ENCODE peak calls at places on chromosomes 4 and X, in five cellular contexts. B, R, D, L and H are unnamed samples.

GRCh38 chr4:138175337-138175794 is 66.8 kb downstream of the SLC7A11 start:
- DNase-seq in D (peak; percentile 61), L (no peak), B (no peak), R (no peak), H (peak; percentile 38)

GRCh38 chrX:10756365-10756915 is 136.1 kb upstream of the MID1 start:
- DNase-seq in L (no peak), R (peak; percentile 83), B (peak; percentile 67), D (peak; percentile 92), H (peak; percentile 82)

GRCh38 chr4:105466580-105466979 is 7.3 kb downstream of the PPA2 start:
- DNase-seq in B (no peak), L (no peak), R (no peak), D (no peak), H (no peak)

GRCh38 chrX:130772313-130773140 is 130.5 kb downstream of the ENOX2 start:
- DNase-seq in D (peak; percentile 73), R (peak; percentile 60), L (no peak), B (peak; percentile 58), H (peak; percentile 70)

GRCh38 chrX:25275159-25275558 is 259.4 kb upstream of the ARX start:
- DNase-seq in D (no peak), R (no peak), B (no peak), L (no peak), H (no peak)

GRCh38 chr4:186137193-186137792 is 32.8 kb downstream of the FAM149A start:
- DNase-seq in B (peak; percentile 57), D (peak; percentile 27), L (no peak), R (no peak), H (peak; percentile 39)

GRCh38 chrX:104018126-104018525 is 4.6 kb upstream of the H2BW1 start:
- DNase-seq in L (no peak), B (no peak), D (peak; percentile 8), R (no peak), H (no peak)

GRCh38 chrX:23634181-23634580 is 33.1 kb upstream of the PRDX4 start:
- DNase-seq in B (no peak), R (peak; percentile 10), D (no peak), L (no peak), H (peak; percentile 6)

GRCh38 chr4:136650541-136651277 is 881.6 kb downstream of the PCDH18 start:
- DNase-seq in B (no peak), R (peak; percentile 31), L (no peak), D (peak; percentile 62), H (peak; percentile 19)

GRCh38 chrX:2974946-2975345 is 31.4 kb upstream of the ARSH start:
- DNase-seq in R (no peak), L (no peak), B (no peak), D (no peak), H (no peak)

GRCh38 chrX:56797966-56798711 is 69.1 kb downstream of the NBDY start:
- DNase-seq in L (peak; percentile 8), B (peak; percentile 87), R (no peak), D (no peak), H (no peak)

GRCh38 chr4:184815046-184815877 is 10.5 kb downstream of the ACSL1 start:
- DNase-seq in R (peak; percentile 42), B (peak; percentile 92), L (no peak), D (peak; percentile 74), H (peak; percentile 34)

GRCh38 chrX:55715847-55716246 is 1.7 kb upstream of the RRAGB start:
- DNase-seq in L (no peak), D (no peak), R (peak; percentile 19), B (no peak), H (no peak)

GRCh38 chr4:7649741-7650531 is 215.2 kb upstream of the PSAPL1 start:
- DNase-seq in R (no peak), B (peak; percentile 29), D (peak; percentile 95), L (no peak), H (peak; percentile 97)

GRCh38 chr4:126124817-126125216 is 810.1 kb downstream of the FAT4 start:
- DNase-seq in B (no peak), D (no peak), L (no peak), R (no peak), H (no peak)

GRCh38 chrX:68490644-68491043 is 8.2 kb upstream of the YIPF6 start:
- DNase-seq in B (peak; percentile 65), D (peak; percentile 14), R (peak; percentile 34), L (no peak), H (peak; percentile 45)

GRCh38 chr4:83170952-83171399 is 56.4 kb upstream of the PLAC8 start:
- DNase-seq in L (no peak), D (no peak), B (no peak), R (no peak), H (no peak)
- H3K9ac ChIP-seq in L (no peak overlapping the region), D (no peak overlapping the region), B (no peak overlapping the region), R (no peak overlapping the region), H (no peak overlapping the region)

DNA sequence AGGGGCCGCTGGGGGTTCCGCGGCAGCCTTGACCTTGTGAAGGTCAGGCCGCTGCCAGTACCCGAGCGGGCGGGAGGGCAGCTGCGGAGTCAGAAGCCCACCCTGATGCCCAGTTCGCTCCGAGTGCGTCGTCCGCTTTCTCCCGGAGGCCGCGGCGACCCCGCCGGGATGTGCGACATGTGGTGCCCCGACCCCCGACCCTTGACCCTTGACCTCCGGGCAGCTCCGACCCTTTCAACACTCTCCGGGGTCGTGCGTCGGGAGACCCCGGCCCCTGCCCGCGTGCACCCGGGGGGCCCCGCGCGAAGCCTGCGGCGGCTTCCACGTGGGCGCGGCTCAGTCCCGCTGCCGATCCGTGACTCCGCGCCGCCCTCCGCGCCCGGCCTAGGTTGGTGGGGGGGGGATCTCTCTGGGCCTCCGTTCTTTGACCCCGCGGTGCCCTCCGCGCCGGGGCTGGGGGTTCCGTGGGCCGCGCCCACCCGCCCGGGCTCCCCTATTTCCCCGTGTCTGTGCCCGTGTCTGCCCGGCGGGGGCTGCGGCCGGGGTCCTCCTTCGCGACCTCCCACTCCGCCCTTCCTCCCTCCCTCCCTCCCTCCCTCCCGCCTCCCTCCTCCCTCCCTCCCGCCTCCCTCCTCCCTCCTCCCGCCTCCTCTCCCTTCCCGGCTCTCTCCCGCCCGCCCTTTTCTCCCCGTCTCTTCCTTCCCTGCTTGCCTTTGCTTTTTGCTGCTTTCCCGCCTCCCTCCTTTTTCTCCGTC is 640 bp upstream of the SLC25A6 start:
- DNase-seq in L (no peak), D (peak; percentile 52), B (peak; percentile 71), R (peak; percentile 82), H (peak; percentile 78)
- H3K4ac ChIP-seq in L (peak overlapping the region; percentile 100), D (peak overlapping the region; percentile 91), B (peak overlapping the region; percentile 97), R (peak overlapping the region; percentile 94), H (peak overlapping the region; percentile 100)

GRCh38 chr4:41122775-41123174 is 91.6 kb downstream of the APBB2 start:
- DNase-seq in R (peak; percentile 75), L (no peak), D (no peak), B (no peak), H (no peak)

GRCh38 chr4:41119867-41120295 is 94.5 kb downstream of the APBB2 start:
- DNase-seq in L (no peak), B (no peak), D (no peak), R (no peak), H (no peak)

GRCh38 chr4:41121906-41122305 is 92.4 kb downstream of the APBB2 start:
- DNase-seq in L (no peak), R (no peak), B (no peak), D (no peak), H (no peak)

GRCh38 chr4:41122309-41122708 is 92.0 kb downstream of the APBB2 start:
- DNase-seq in B (no peak), L (no peak), D (no peak), R (no peak), H (no peak)

DNA sequence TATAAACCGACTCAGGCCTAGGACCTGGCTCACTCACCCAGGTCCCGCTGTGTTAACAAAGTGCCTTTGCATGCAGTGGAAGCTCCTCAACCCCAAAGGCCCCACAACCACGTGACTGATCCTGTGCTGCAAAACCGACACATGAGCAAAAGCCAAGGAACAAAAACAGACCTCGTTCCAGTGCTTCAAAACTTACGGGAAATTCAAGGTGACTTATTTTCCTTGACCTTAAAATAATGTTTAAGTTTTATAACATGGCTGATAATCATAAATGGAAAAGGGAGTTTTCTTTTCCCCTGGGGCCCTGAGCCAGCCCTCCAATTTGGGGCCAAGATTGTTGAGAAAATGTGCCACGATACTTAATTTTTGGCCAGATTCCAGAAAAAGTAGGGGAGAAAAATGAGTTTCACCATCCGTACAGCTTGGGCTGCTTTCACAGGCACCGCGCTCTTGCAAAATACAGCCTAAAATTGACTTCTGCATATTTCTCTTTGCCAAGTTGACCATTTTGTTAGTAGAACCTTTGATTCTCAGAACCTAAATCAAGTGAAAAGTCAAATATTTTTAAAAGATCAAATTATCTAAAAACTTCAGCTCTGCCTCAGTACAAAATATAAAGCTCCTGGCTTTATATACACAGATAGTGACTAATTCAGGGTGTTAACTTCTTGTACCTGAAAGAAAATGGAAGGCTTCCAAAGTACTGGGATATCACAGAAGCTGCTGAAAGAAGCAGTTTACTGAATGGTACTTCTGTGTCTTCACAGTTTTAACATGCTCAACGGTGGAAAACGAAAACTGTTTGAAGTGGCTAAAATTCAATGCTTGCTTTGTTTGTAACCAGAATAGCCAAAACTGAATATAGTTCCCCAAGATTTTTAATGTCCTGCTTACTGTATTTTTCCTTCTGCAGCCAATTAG is 93.8 kb downstream of the APBB2 start:
- DNase-seq in L (no peak), B (no peak), R (no peak), D (peak; percentile 59), H (no peak)
- H3K9ac ChIP-seq in L (no peak overlapping the region), B (no peak overlapping the region), R (no peak overlapping the region), D (no peak overlapping the region), H (peak overlapping the region; percentile 68)

DNA sequence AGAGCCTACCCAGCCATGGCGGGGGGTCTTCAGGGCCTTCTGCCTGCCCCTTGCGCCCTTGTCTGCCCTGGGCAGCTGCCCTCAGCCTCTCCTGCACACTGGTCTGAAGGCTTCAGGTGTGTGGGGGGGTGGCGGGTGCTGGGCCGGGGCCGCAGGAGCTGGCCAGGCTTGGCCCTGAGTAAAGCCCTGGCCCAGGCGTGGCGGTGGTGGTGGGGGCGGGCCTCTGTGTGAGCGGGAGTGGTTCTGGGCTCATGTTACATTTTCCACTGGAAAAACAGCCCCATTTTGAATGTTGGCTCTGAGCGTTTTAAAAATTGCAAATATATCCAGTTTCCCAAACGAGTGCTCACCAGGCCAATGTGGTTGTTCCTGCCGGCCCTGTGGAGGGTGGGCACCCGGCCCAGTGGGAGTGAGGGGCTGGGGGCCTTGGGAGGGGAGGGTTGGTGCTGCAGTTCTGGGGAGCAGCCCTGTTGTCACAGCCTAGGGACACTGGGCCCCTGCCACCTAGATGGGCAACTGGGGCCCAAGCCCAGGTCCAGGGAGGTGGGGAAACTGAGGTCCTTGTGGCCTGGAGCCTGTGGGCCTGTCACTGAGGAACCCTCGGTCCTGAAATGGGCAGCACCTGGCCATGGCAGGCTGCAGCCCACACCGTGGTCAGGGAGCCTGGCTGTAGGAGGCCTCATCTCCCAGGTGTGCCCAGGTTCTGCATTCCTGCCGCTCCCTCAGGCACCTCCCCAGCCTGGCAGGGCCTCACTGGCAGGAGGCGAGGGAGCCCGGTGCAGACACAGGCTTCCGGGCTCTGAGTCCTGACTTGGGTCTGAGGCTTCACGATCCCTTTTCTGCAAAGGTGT is 28.3 kb downstream of the FGFRL1 start:
- DNase-seq in L (no peak), R (peak; percentile 39), B (peak; percentile 37), D (peak; percentile 32), H (peak; percentile 56)
- H3K4ac ChIP-seq in L (peak overlapping the region; percentile 78), R (no peak overlapping the region), B (no peak overlapping the region), D (peak overlapping the region; percentile 82), H (peak overlapping the region; percentile 79)

GRCh38 chrX:19863237-19864223 is 23.9 kb downstream of the SH3KBP1 start:
- DNase-seq in R (no peak), B (no peak), D (peak; percentile 29), L (no peak), H (peak; percentile 68)
- H3K9ac ChIP-seq in R (no peak overlapping the region), B (no peak overlapping the region), D (no peak overlapping the region), L (no peak overlapping the region), H (no peak overlapping the region)

DNA sequence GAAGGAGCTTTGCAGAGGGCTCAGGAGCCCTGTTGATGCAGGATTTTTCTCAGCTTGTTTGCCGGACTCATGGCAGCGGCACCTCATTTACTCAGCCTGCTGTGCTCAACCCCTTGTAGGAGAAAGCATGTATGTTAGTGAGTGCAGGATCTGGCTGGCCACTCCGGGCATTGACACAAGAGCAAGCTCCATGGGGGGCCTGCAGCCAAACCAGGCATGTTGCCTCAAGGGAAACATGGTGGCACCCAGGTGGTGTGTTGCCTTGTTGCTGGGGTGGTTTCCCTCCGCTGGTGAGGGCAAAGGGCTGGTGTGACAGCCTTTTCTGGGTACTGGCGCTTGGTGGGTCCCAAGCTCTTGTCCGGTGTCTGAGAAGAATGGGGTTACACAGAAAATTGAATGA is 189.3 kb upstream of the ANXA3 start:
- DNase-seq in B (no peak), D (no peak), L (peak; percentile 60), R (peak; percentile 83), H (no peak)
- H3K4ac ChIP-seq in B (no peak overlapping the region), D (no peak overlapping the region), L (no peak overlapping the region), R (no peak overlapping the region), H (no peak overlapping the region)